ENCODE peak calls at places on chromosomes 6 and 20, in four cellular contexts. P is stimulated activated CD4-positive, alpha-beta T cell treated with anti-CD3 and anti-CD28 coated beads, Interleukin-4, amount 100 ng/mL, for 1 hour; Y is ACHN; Q is left ventricle myocardium superior. V is an unnamed sample.

GRCh38 chr6:88730602-88731001 is 232.8 kb downstream of the RNGTT start:
- DNase-seq in P (no peak), Q (no peak), Y (no peak), V (no peak)

GRCh38 chr20:14853079-14853478 is 515.7 kb upstream of the FLRT3 start:
- DNase-seq in P (no peak), Y (no peak), Q (no peak), V (no peak)

GRCh38 chr6:41966961-41967311 is 25.3 kb upstream of the CCND3 start:
- DNase-seq in Q (no peak), Y (peak), P (no peak), V (no peak)

GRCh38 chr6:34155471-34156300 is 9.8 kb upstream of the GRM4 start:
- DNase-seq in Y (no peak), Q (no peak), P (no peak), V (no peak)

GRCh38 chr6:145756170-145756662 is 20.9 kb upstream of the EPM2A start:
- DNase-seq in Q (no peak), Y (no peak), P (no peak), V (peak)

GRCh38 chr6:147508871-147509608 is 550 bp downstream of the SAMD5 start:
- DNase-seq in Q (peak), P (no peak), Y (no peak), V (peak)

GRCh38 chr6:45116714-45117410 is 211.3 kb upstream of the RUNX2 start:
- DNase-seq in Q (no peak), P (no peak), Y (peak), V (no peak)

GRCh38 chr6:155530219-155530834 is 74.7 kb upstream of the NOX3 start:
- DNase-seq in P (no peak), Q (no peak), Y (peak), V (no peak)

GRCh38 chr6:165821754-165822153 is 158.7 kb upstream of the PDE10A start:
- DNase-seq in Q (no peak), P (no peak), Y (peak), V (no peak)

GRCh38 chr6:83511901-83512681 is at the start of gene PRSS35:
- DNase-seq in Q (peak), P (peak), Y (peak), V (peak)

GRCh38 chr6:140078552-140079126 is 704.2 kb upstream of the CITED2 start:
- DNase-seq in P (no peak), Y (no peak), Q (no peak), V (no peak)

GRCh38 chr20:58566981-58567380 is 51.8 kb upstream of the APCDD1L start:
- DNase-seq in Q (no peak), Y (no peak), P (no peak), V (no peak)

GRCh38 chr20:22862645-22863230 is 172.4 kb upstream of the SSTR4 start:
- DNase-seq in P (no peak), Q (peak), Y (no peak), V (peak)

GRCh38 chr6:31578461-31579118 is 3.2 kb downstream of the TNF start:
- DNase-seq in Y (no peak), P (no peak), Q (no peak), V (no peak)

GRCh38 chr6:7561153-7561964 is 19.9 kb downstream of the DSP start:
- DNase-seq in Q (peak), P (no peak), Y (no peak), V (peak)

GRCh38 chr6:169985121-169986015 is 233.9 kb downstream of the ERMARD start:
- DNase-seq in Q (no peak), Y (no peak), P (no peak), V (peak)

V was measured in Right ventricle myocardium superior.